ENCODE peak calls at places on chromosomes 13 and 19, in eight cellular contexts. One of them, this sample, is unnamed.

GRCh38 chr19:40237791-40238190 is 11.3 kb upstream of the CCNP start:
- DNase-seq in transverse colon: no peak
- DNase-seq in H1: no peak
- DNase-seq in GM23338: no peak
- DNase-seq in spleen: no peak
- DNase-seq in SK-N-SH: no peak
- DNase-seq in prostate gland: no peak
- DNase-seq in endothelial cell of umbilical vein: no peak
- DNase-seq in this sample: no peak

GRCh38 chr19:37045140-37045539 is 33.1 kb upstream of the ZNF420 start:
- DNase-seq in transverse colon: no peak
- DNase-seq in H1: no peak
- DNase-seq in GM23338: no peak
- DNase-seq in spleen: no peak
- DNase-seq in SK-N-SH: no peak
- DNase-seq in prostate gland: no peak
- DNase-seq in endothelial cell of umbilical vein: no peak
- DNase-seq in this sample: no peak

GRCh38 chr19:17706750-17707181 is 12.5 kb upstream of the MAP1S start:
- DNase-seq in transverse colon: no peak
- DNase-seq in H1: peak; percentile 89
- DNase-seq in GM23338: peak; percentile 98
- DNase-seq in spleen: no peak
- DNase-seq in SK-N-SH: peak; percentile 87
- DNase-seq in prostate gland: no peak
- DNase-seq in endothelial cell of umbilical vein: peak; percentile 39
- DNase-seq in this sample: no peak

GRCh38 chr19:41928754-41929535 is 696 bp upstream of the ERFL start:
- DNase-seq in transverse colon: peak; percentile 55
- DNase-seq in H1: no peak
- DNase-seq in GM23338: no peak
- DNase-seq in spleen: peak; percentile 77
- DNase-seq in SK-N-SH: no peak
- DNase-seq in prostate gland: no peak
- DNase-seq in endothelial cell of umbilical vein: no peak
- DNase-seq in this sample: no peak

GRCh38 chr13:94305033-94305432 is 174.4 kb downstream of the DCT start:
- DNase-seq in transverse colon: no peak
- DNase-seq in H1: no peak
- DNase-seq in GM23338: no peak
- DNase-seq in spleen: no peak
- DNase-seq in SK-N-SH: no peak
- DNase-seq in prostate gland: no peak
- DNase-seq in endothelial cell of umbilical vein: no peak
- DNase-seq in this sample: no peak

GRCh38 chr19:494171-495046 is 1.9 kb upstream of the MADCAM1 start:
- DNase-seq in transverse colon: no peak
- DNase-seq in H1: no peak
- DNase-seq in GM23338: peak; percentile 48
- DNase-seq in spleen: peak; percentile 79
- DNase-seq in SK-N-SH: no peak
- DNase-seq in prostate gland: no peak
- DNase-seq in endothelial cell of umbilical vein: no peak
- DNase-seq in this sample: no peak

GRCh38 chr13:33015791-33016323 is 366 bp upstream of the KL start:
- DNase-seq in transverse colon: peak; percentile 47
- DNase-seq in H1: peak; percentile 57
- DNase-seq in GM23338: peak; percentile 58
- DNase-seq in spleen: peak; percentile 77
- DNase-seq in SK-N-SH: no peak
- DNase-seq in prostate gland: peak; percentile 10
- DNase-seq in endothelial cell of umbilical vein: no peak
- DNase-seq in this sample: peak; percentile 51

GRCh38 chr19:55641376-55642152 is 762 bp downstream of the ZNF580 start:
- DNase-seq in transverse colon: no peak
- DNase-seq in H1: no peak
- DNase-seq in GM23338: peak; percentile 67
- DNase-seq in spleen: no peak
- DNase-seq in SK-N-SH: peak; percentile 45
- DNase-seq in prostate gland: no peak
- DNase-seq in endothelial cell of umbilical vein: no peak
- DNase-seq in this sample: no peak

GRCh38 chr19:53192771-53193533 is at the start of gene ZNF665:
- DNase-seq in transverse colon: peak; percentile 92
- DNase-seq in H1: peak; percentile 82
- DNase-seq in GM23338: peak; percentile 95
- DNase-seq in spleen: peak; percentile 95
- DNase-seq in SK-N-SH: peak; percentile 92
- DNase-seq in prostate gland: peak; percentile 87
- DNase-seq in endothelial cell of umbilical vein: peak; percentile 82
- DNase-seq in this sample: peak; percentile 88

GRCh38 chr19:1851581-1852293 is 3.5 kb upstream of the REXO1 start:
- DNase-seq in transverse colon: no peak
- DNase-seq in H1: no peak
- DNase-seq in GM23338: peak; percentile 76
- DNase-seq in spleen: peak; percentile 89
- DNase-seq in SK-N-SH: no peak
- DNase-seq in prostate gland: no peak
- DNase-seq in endothelial cell of umbilical vein: no peak
- DNase-seq in this sample: no peak
- H3K4me3 ChIP-seq in transverse colon: no peak overlapping the region
- H3K4me3 ChIP-seq in H1: no peak overlapping the region
- H3K4me3 ChIP-seq in GM23338: peak overlapping the region; percentile 64
- H3K4me3 ChIP-seq in spleen: peak overlapping the region; percentile 36
- H3K4me3 ChIP-seq in SK-N-SH: no peak overlapping the region
- H3K4me3 ChIP-seq in prostate gland: no peak overlapping the region
- H3K4me3 ChIP-seq in endothelial cell of umbilical vein: no peak overlapping the region
- H3K4me3 ChIP-seq in this sample: no peak overlapping the region

GRCh38 chr19:10551698-10552301 is 8.1 kb downstream of the ATG4D start:
- DNase-seq in transverse colon: peak; percentile 46
- DNase-seq in H1: no peak
- DNase-seq in GM23338: peak; percentile 69
- DNase-seq in spleen: no peak
- DNase-seq in SK-N-SH: no peak
- DNase-seq in prostate gland: no peak
- DNase-seq in endothelial cell of umbilical vein: no peak
- DNase-seq in this sample: no peak
- TF ChIP-seq CTCF in transverse colon: no peak
- TF ChIP-seq CTCF in H1: peak; percentile 51
- TF ChIP-seq CTCF in GM23338: peak; percentile 25
- TF ChIP-seq CTCF in spleen: no peak
- TF ChIP-seq CTCF in SK-N-SH: no peak
- TF ChIP-seq CTCF in prostate gland: no peak
- TF ChIP-seq CTCF in endothelial cell of umbilical vein: no peak
- TF ChIP-seq CTCF in this sample: no peak

DNA sequence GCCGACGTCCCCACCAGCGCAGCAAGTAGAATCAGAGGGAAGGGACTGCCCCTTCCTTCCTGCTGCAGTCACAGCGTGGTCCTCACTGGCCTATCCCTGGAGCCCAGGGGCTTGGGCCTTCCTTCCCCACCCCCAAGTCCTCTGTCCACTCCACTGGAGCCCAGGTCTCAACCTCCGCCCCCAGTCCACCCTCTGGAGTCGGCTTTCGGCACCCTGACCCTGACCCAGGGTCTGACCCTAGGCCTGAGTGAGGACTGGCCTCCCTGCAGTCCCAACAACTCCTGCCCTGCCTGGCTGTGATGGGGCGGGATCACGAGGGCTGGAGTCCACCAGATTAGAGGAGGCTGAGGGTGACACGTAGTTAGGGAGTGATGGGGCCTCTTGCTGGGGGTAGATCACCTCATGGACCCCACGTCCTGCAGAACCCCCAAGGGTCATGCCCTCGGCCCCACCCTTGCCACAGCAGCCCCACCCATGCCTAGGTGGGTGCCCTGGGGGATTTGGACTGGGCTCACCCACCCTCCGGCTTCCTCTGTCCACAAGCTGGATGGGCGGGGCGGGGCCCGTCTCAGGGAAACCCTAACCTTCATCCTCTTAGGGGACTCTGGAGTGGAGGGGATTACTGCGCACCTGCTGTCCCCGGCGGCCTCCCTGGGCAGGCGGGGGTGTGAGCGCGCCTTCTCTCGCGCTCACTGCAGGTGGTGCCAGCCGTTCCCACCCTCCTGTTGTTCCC is 3.8 kb downstream of the RAX2 start:
- DNase-seq in transverse colon: no peak
- DNase-seq in H1: no peak
- DNase-seq in GM23338: no peak
- DNase-seq in spleen: no peak
- DNase-seq in SK-N-SH: no peak
- DNase-seq in prostate gland: no peak
- DNase-seq in endothelial cell of umbilical vein: no peak
- DNase-seq in this sample: no peak
- TF ChIP-seq POLR2AphosphoS5 in transverse colon: no peak
- TF ChIP-seq POLR2AphosphoS5 in H1: no peak
- TF ChIP-seq POLR2AphosphoS5 in GM23338: no peak
- TF ChIP-seq POLR2AphosphoS5 in spleen: no peak
- TF ChIP-seq POLR2AphosphoS5 in SK-N-SH: no peak
- TF ChIP-seq POLR2AphosphoS5 in prostate gland: no peak
- TF ChIP-seq POLR2AphosphoS5 in endothelial cell of umbilical vein: no peak
- TF ChIP-seq POLR2AphosphoS5 in this sample: no peak

GRCh38 chr19:10027158-10027997 is 14.1 kb downstream of the RDH8 start:
- DNase-seq in transverse colon: peak; percentile 97
- DNase-seq in H1: peak; percentile 99
- DNase-seq in GM23338: peak; percentile 98
- DNase-seq in spleen: peak; percentile 94
- DNase-seq in SK-N-SH: peak; percentile 96
- DNase-seq in prostate gland: peak; percentile 89
- DNase-seq in endothelial cell of umbilical vein: peak; percentile 92
- DNase-seq in this sample: peak; percentile 78
- H3K4me3 ChIP-seq in transverse colon: no peak overlapping the region
- H3K4me3 ChIP-seq in H1: peak overlapping the region; percentile 9
- H3K4me3 ChIP-seq in GM23338: peak overlapping the region; percentile 42
- H3K4me3 ChIP-seq in spleen: peak overlapping the region; percentile 37
- H3K4me3 ChIP-seq in SK-N-SH: no peak overlapping the region
- H3K4me3 ChIP-seq in prostate gland: no peak overlapping the region
- H3K4me3 ChIP-seq in endothelial cell of umbilical vein: no peak overlapping the region
- H3K4me3 ChIP-seq in this sample: no peak overlapping the region

GRCh38 chr19:27776020-27776419 is 1436.9 kb downstream of the UQCRFS1 start:
- DNase-seq in transverse colon: no peak
- DNase-seq in H1: peak; percentile 58
- DNase-seq in GM23338: peak; percentile 69
- DNase-seq in spleen: no peak
- DNase-seq in SK-N-SH: no peak
- DNase-seq in prostate gland: no peak
- DNase-seq in endothelial cell of umbilical vein: no peak
- DNase-seq in this sample: no peak

GRCh38 chr19:27775395-27775794 is 1437.6 kb downstream of the UQCRFS1 start:
- DNase-seq in transverse colon: no peak
- DNase-seq in H1: no peak
- DNase-seq in GM23338: no peak
- DNase-seq in spleen: no peak
- DNase-seq in SK-N-SH: no peak
- DNase-seq in prostate gland: no peak
- DNase-seq in endothelial cell of umbilical vein: no peak
- DNase-seq in this sample: no peak

GRCh38 chr19:27774827-27775226 is 1438.1 kb downstream of the UQCRFS1 start:
- DNase-seq in transverse colon: no peak
- DNase-seq in H1: peak; percentile 79
- DNase-seq in GM23338: peak; percentile 63
- DNase-seq in spleen: no peak
- DNase-seq in SK-N-SH: no peak
- DNase-seq in prostate gland: no peak
- DNase-seq in endothelial cell of umbilical vein: no peak
- DNase-seq in this sample: no peak

GRCh38 chr19:27773318-27774094 is 1439.4 kb downstream of the UQCRFS1 start:
- DNase-seq in transverse colon: no peak
- DNase-seq in H1: no peak
- DNase-seq in GM23338: no peak
- DNase-seq in spleen: no peak
- DNase-seq in SK-N-SH: no peak
- DNase-seq in prostate gland: no peak
- DNase-seq in endothelial cell of umbilical vein: no peak
- DNase-seq in this sample: no peak

DNA sequence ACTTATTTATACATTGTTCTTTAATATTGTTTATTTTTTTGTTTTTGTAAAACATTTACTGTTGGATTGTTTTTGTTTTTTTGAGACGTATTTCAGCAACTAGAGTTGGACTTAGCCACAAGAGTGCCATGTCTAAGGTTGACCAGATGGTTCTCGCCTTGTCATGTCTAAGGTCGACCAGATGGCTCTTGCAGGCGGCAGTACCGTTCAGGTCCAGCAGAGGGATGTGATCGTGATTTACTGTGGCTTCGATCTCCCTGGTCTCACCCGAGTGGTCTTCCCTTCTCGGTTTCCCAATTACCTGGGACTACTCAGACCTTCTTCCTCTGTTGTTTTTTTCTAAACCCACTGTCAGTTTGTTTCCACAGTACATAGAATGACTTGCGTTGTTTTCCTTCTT is 1438.6 kb downstream of the UQCRFS1 start:
- DNase-seq in transverse colon: no peak
- DNase-seq in H1: peak; percentile 77
- DNase-seq in GM23338: peak; percentile 67
- DNase-seq in spleen: no peak
- DNase-seq in SK-N-SH: no peak
- DNase-seq in prostate gland: no peak
- DNase-seq in endothelial cell of umbilical vein: no peak
- DNase-seq in this sample: no peak
- TF ChIP-seq CTCF in transverse colon: no peak
- TF ChIP-seq CTCF in H1: peak; percentile 72
- TF ChIP-seq CTCF in GM23338: peak; percentile 39
- TF ChIP-seq CTCF in spleen: no peak
- TF ChIP-seq CTCF in SK-N-SH: peak; percentile 38
- TF ChIP-seq CTCF in prostate gland: no peak
- TF ChIP-seq CTCF in endothelial cell of umbilical vein: peak; percentile 19
- TF ChIP-seq CTCF in this sample: no peak

GRCh38 chr19:19385131-19385899 is 20.2 kb upstream of the GATAD2A start:
- DNase-seq in transverse colon: peak; percentile 100
- DNase-seq in H1: peak; percentile 99
- DNase-seq in GM23338: peak; percentile 99
- DNase-seq in spleen: peak; percentile 100
- DNase-seq in SK-N-SH: peak; percentile 98
- DNase-seq in prostate gland: peak; percentile 100
- DNase-seq in endothelial cell of umbilical vein: peak; percentile 100
- DNase-seq in this sample: peak; percentile 100
- TF ChIP-seq POLR2AphosphoS5 in transverse colon: peak; percentile 69
- TF ChIP-seq POLR2AphosphoS5 in H1: peak; percentile 62
- TF ChIP-seq POLR2AphosphoS5 in GM23338: peak; percentile 84
- TF ChIP-seq POLR2AphosphoS5 in spleen: peak; percentile 84
- TF ChIP-seq POLR2AphosphoS5 in SK-N-SH: peak; percentile 55
- TF ChIP-seq POLR2AphosphoS5 in prostate gland: peak; percentile 96
- TF ChIP-seq POLR2AphosphoS5 in endothelial cell of umbilical vein: peak; percentile 90
- TF ChIP-seq POLR2AphosphoS5 in this sample: peak; percentile 70

This sample was measured in breast epithelium.